ENCODE peak calls at places on chromosomes 11 and 22, in six cellular contexts. One of them, this sample, is unnamed.

GRCh38 chr11:114082415-114082748 is 22.9 kb downstream of the ZBTB16 start:
- DNase-seq in psoas muscle: peak; percentile 53
- DNase-seq in right cardiac atrium: no peak
- DNase-seq in upper lobe of right lung: no peak
- DNase-seq in IMR-90: no peak
- DNase-seq in adipocyte: peak; percentile 41
- DNase-seq in this sample: no peak

GRCh38 chr11:116438651-116439479 is 333.9 kb downstream of the BUD13 start:
- DNase-seq in psoas muscle: no peak
- DNase-seq in right cardiac atrium: no peak
- DNase-seq in adipocyte: no peak
- DNase-seq in IMR-90: no peak
- DNase-seq in upper lobe of right lung: no peak
- DNase-seq in this sample: no peak

GRCh38 chr11:93564895-93565294 is 21.7 kb upstream of the SMCO4 start:
- DNase-seq in IMR-90: no peak
- DNase-seq in right cardiac atrium: no peak
- DNase-seq in psoas muscle: no peak
- DNase-seq in adipocyte: no peak
- DNase-seq in upper lobe of right lung: no peak
- DNase-seq in this sample: no peak

GRCh38 chr22:32585737-32586136 is 111.1 kb downstream of the FBXO7 start:
- DNase-seq in psoas muscle: no peak
- DNase-seq in adipocyte: no peak
- DNase-seq in IMR-90: no peak
- DNase-seq in right cardiac atrium: no peak
- DNase-seq in upper lobe of right lung: no peak
- DNase-seq in this sample: no peak

GRCh38 chr11:1771273-1771672 is 7.5 kb upstream of the CTSD start:
- DNase-seq in adipocyte: no peak
- DNase-seq in upper lobe of right lung: no peak
- DNase-seq in IMR-90: no peak
- DNase-seq in right cardiac atrium: no peak
- DNase-seq in psoas muscle: peak; percentile 44
- DNase-seq in this sample: peak; percentile 20

GRCh38 chr11:72951193-72951592 is 137.0 kb downstream of the ATG16L2 start:
- DNase-seq in upper lobe of right lung: no peak
- DNase-seq in right cardiac atrium: no peak
- DNase-seq in psoas muscle: no peak
- DNase-seq in adipocyte: no peak
- DNase-seq in IMR-90: peak; percentile 69
- DNase-seq in this sample: peak; percentile 77

GRCh38 chr11:99316761-99317475 is 296.2 kb downstream of the CNTN5 start:
- DNase-seq in upper lobe of right lung: no peak
- DNase-seq in psoas muscle: peak; percentile 39
- DNase-seq in IMR-90: no peak
- DNase-seq in adipocyte: no peak
- DNase-seq in right cardiac atrium: peak; percentile 19
- DNase-seq in this sample: no peak

GRCh38 chr11:111733009-111733408 is 33.2 kb downstream of the PPP2R1B start:
- DNase-seq in IMR-90: peak; percentile 91
- DNase-seq in psoas muscle: peak; percentile 78
- DNase-seq in upper lobe of right lung: peak; percentile 61
- DNase-seq in right cardiac atrium: peak; percentile 77
- DNase-seq in adipocyte: peak; percentile 85
- DNase-seq in this sample: peak; percentile 55

GRCh38 chr11:91846002-91846401 is 378.6 kb upstream of the FAT3 start:
- DNase-seq in upper lobe of right lung: no peak
- DNase-seq in right cardiac atrium: no peak
- DNase-seq in IMR-90: no peak
- DNase-seq in adipocyte: no peak
- DNase-seq in psoas muscle: no peak
- DNase-seq in this sample: no peak

GRCh38 chr11:22347857-22348496 is 9.8 kb downstream of the SLC17A6 start:
- DNase-seq in right cardiac atrium: no peak
- DNase-seq in psoas muscle: no peak
- DNase-seq in adipocyte: no peak
- DNase-seq in IMR-90: no peak
- DNase-seq in upper lobe of right lung: no peak
- DNase-seq in this sample: no peak

GRCh38 chr11:102776454-102776853 is 4.0 kb downstream of the MMP10 start:
- DNase-seq in upper lobe of right lung: no peak
- DNase-seq in IMR-90: no peak
- DNase-seq in right cardiac atrium: no peak
- DNase-seq in adipocyte: no peak
- DNase-seq in psoas muscle: no peak
- DNase-seq in this sample: peak; percentile 38

GRCh38 chr22:48952256-48953102 is 875.2 kb downstream of the BRD1 start:
- DNase-seq in upper lobe of right lung: peak; percentile 53
- DNase-seq in psoas muscle: no peak
- DNase-seq in right cardiac atrium: no peak
- DNase-seq in IMR-90: no peak
- DNase-seq in adipocyte: no peak
- DNase-seq in this sample: no peak

GRCh38 chr11:35515224-35515623 is 10.2 kb downstream of the PAMR1 start:
- DNase-seq in psoas muscle: no peak
- DNase-seq in upper lobe of right lung: no peak
- DNase-seq in adipocyte: peak; percentile 85
- DNase-seq in IMR-90: peak; percentile 94
- DNase-seq in right cardiac atrium: no peak
- DNase-seq in this sample: peak; percentile 97

GRCh38 chr11:62401781-62402180 is 17.1 kb upstream of the SCGB1A1 start:
- DNase-seq in IMR-90: no peak
- DNase-seq in right cardiac atrium: no peak
- DNase-seq in upper lobe of right lung: peak; percentile 62
- DNase-seq in adipocyte: no peak
- DNase-seq in psoas muscle: no peak
- DNase-seq in this sample: no peak

GRCh38 chr11:6607190-6607635 is 3.6 kb downstream of the ILK start:
- DNase-seq in upper lobe of right lung: no peak
- DNase-seq in IMR-90: no peak
- DNase-seq in psoas muscle: no peak
- DNase-seq in right cardiac atrium: no peak
- DNase-seq in adipocyte: no peak
- DNase-seq in this sample: no peak

GRCh38 chr11:33461319-33461718 is 204.1 kb downstream of the HIPK3 start:
- DNase-seq in psoas muscle: no peak
- DNase-seq in right cardiac atrium: no peak
- DNase-seq in IMR-90: no peak
- DNase-seq in adipocyte: no peak
- DNase-seq in upper lobe of right lung: no peak
- DNase-seq in this sample: peak; percentile 32

GRCh38 chr11:35367491-35367890 is 51.9 kb downstream of the SLC1A2 start:
- DNase-seq in right cardiac atrium: no peak
- DNase-seq in adipocyte: peak; percentile 86
- DNase-seq in upper lobe of right lung: no peak
- DNase-seq in psoas muscle: no peak
- DNase-seq in IMR-90: peak; percentile 92
- DNase-seq in this sample: no peak

GRCh38 chr11:78221396-78222315 is 32.9 kb downstream of the USP35 start:
- DNase-seq in psoas muscle: no peak
- DNase-seq in right cardiac atrium: no peak
- DNase-seq in IMR-90: no peak
- DNase-seq in upper lobe of right lung: no peak
- DNase-seq in adipocyte: no peak
- DNase-seq in this sample: no peak

GRCh38 chr22:24592846-24593809 is at the start of gene LRRC75B:
- DNase-seq in adipocyte: peak; percentile 91
- DNase-seq in psoas muscle: peak; percentile 93
- DNase-seq in right cardiac atrium: peak; percentile 95
- DNase-seq in IMR-90: peak; percentile 85
- DNase-seq in upper lobe of right lung: peak; percentile 94
- DNase-seq in this sample: peak; percentile 59

GRCh38 chr22:19971276-19972124 is 29.9 kb upstream of the TXNRD2 start:
- DNase-seq in upper lobe of right lung: peak; percentile 79
- DNase-seq in right cardiac atrium: no peak
- DNase-seq in psoas muscle: no peak
- DNase-seq in IMR-90: no peak
- DNase-seq in adipocyte: no peak
- DNase-seq in this sample: no peak

DNA sequence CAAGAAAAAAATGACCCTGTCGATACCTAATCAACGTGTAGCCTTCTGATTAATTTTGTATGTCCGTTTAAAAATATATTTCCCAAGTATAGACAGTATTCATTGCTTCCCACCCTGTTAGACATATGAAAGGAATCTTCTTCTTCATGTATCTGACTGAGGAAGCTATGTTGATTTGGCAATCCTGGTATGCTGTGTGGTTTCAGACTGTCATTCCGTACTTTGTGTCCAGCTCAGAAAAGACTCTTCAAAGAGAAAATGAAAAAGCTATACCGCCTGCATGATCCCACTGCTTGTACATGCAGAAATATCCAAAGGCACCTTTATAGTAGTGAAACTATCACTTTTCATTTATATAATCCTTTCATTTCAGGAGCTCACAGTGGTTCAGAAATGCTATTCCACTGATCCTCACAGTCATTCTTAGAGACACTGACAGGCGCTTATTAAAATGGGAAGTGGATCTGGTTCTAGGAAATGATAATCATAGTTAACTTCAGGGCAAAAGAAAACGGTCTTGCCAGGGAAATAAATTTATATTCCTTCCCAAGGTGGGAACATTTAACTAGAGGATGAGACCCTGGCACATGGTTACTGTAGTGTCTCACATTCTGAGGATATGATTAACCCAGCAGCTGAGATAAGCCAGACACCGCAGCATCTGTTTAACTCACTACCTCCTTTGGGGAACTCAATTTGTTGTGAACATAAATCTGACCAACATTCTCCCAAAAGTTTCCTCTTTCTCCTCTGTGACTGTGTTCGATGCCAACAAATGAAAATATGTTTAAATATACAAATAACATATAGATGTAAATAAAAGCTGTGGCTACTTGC is 599.2 kb upstream of the LUZP2 start:
- DNase-seq in right cardiac atrium: no peak
- DNase-seq in adipocyte: peak; percentile 88
- DNase-seq in IMR-90: peak; percentile 94
- DNase-seq in upper lobe of right lung: no peak
- DNase-seq in psoas muscle: no peak
- DNase-seq in this sample: peak; percentile 17
- H3K4me3 ChIP-seq in right cardiac atrium: no peak overlapping the region
- H3K4me3 ChIP-seq in adipocyte: peak overlapping the region; percentile 59
- H3K4me3 ChIP-seq in IMR-90: peak overlapping the region; percentile 29
- H3K4me3 ChIP-seq in upper lobe of right lung: no peak overlapping the region
- H3K4me3 ChIP-seq in psoas muscle: no peak overlapping the region
- H3K4me3 ChIP-seq in this sample: no peak overlapping the region

GRCh38 chr11:30017467-30017895 is 651 bp upstream of the KCNA4 start:
- DNase-seq in adipocyte: no peak
- DNase-seq in psoas muscle: no peak
- DNase-seq in right cardiac atrium: no peak
- DNase-seq in upper lobe of right lung: no peak
- DNase-seq in IMR-90: no peak
- DNase-seq in this sample: no peak

GRCh38 chr11:30018443-30018842 is 1.6 kb upstream of the KCNA4 start:
- DNase-seq in IMR-90: no peak
- DNase-seq in psoas muscle: no peak
- DNase-seq in right cardiac atrium: no peak
- DNase-seq in upper lobe of right lung: no peak
- DNase-seq in adipocyte: no peak
- DNase-seq in this sample: no peak

GRCh38 chr11:30016588-30017363 is at the start of gene KCNA4:
- DNase-seq in upper lobe of right lung: peak; percentile 68
- DNase-seq in adipocyte: peak; percentile 15
- DNase-seq in psoas muscle: no peak
- DNase-seq in right cardiac atrium: peak; percentile 39
- DNase-seq in IMR-90: no peak
- DNase-seq in this sample: no peak

GRCh38 chr11:30012346-30012745 is 4.5 kb downstream of the KCNA4 start:
- DNase-seq in psoas muscle: no peak
- DNase-seq in upper lobe of right lung: no peak
- DNase-seq in right cardiac atrium: no peak
- DNase-seq in adipocyte: no peak
- DNase-seq in IMR-90: no peak
- DNase-seq in this sample: no peak

GRCh38 chr11:30015725-30016449 is 943 bp downstream of the KCNA4 start:
- DNase-seq in upper lobe of right lung: no peak
- DNase-seq in adipocyte: no peak
- DNase-seq in psoas muscle: no peak
- DNase-seq in right cardiac atrium: no peak
- DNase-seq in IMR-90: no peak
- DNase-seq in this sample: no peak
- H3K4me3 ChIP-seq in upper lobe of right lung: peak overlapping the region; percentile 21
- H3K4me3 ChIP-seq in adipocyte: no peak overlapping the region
- H3K4me3 ChIP-seq in psoas muscle: no peak overlapping the region
- H3K4me3 ChIP-seq in right cardiac atrium: peak overlapping the region; percentile 49
- H3K4me3 ChIP-seq in IMR-90: no peak overlapping the region
- H3K4me3 ChIP-seq in this sample: no peak overlapping the region

DNA sequence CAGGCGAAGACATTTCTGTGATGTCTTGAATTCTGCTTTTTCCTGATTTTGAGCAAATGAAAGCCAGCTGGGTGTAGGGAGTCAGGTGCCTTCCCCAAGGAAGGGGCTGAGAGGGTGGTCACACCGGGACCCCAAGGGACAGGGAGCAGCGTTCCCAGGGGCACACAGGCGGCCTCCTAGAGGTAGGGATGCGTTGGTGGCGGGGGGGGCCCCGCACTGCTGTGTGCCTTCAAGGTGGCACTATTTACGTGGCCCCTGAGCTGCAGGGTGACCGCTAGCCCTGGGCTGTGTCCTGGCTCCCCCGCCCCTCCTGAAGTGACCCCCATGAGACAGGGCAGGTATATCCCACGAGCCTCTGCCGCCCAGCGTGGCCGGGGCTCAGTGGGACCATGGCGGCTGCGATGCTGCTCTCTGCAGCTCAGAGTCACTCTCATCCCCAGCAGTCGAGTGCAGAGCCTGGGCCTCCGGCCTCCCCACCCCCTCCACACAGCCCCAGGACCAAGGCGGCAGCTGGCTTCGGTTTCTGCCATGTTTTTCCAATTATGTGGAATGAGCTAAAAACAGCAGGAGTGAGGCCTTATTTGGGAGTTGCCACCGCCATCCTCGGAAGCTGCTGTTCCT is 60.9 kb downstream of the LRP5 start:
- DNase-seq in IMR-90: peak; percentile 61
- DNase-seq in right cardiac atrium: peak; percentile 47
- DNase-seq in psoas muscle: no peak
- DNase-seq in upper lobe of right lung: no peak
- DNase-seq in adipocyte: peak; percentile 91
- DNase-seq in this sample: no peak
- H3K4me3 ChIP-seq in IMR-90: no peak overlapping the region
- H3K4me3 ChIP-seq in right cardiac atrium: no peak overlapping the region
- H3K4me3 ChIP-seq in psoas muscle: no peak overlapping the region
- H3K4me3 ChIP-seq in upper lobe of right lung: no peak overlapping the region
- H3K4me3 ChIP-seq in adipocyte: peak overlapping the region; percentile 46
- H3K4me3 ChIP-seq in this sample: no peak overlapping the region

DNA sequence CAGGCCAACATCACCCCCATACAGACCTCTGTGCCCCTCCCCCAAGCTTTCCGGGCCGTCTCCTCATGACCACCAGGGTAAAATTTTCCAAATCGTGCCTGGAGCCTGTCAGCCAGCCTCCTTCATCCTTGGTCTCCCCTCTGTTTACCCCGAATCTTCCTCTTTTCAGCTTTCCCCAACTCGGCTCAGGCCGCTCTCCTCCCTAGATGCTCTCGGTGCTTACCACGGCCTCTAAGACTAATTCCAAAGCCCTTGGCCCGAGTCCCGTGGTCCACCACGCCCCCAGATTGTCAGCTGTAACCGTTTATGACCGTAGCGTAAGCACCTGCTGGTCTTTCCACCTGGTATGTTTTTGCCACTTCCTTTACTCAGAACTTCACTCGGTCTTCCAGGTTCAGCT is 1.4 kb downstream of the RASL10A start:
- DNase-seq in upper lobe of right lung: no peak
- DNase-seq in psoas muscle: peak; percentile 39
- DNase-seq in IMR-90: no peak
- DNase-seq in adipocyte: no peak
- DNase-seq in right cardiac atrium: peak; percentile 10
- DNase-seq in this sample: no peak
- H3K4me3 ChIP-seq in upper lobe of right lung: no peak overlapping the region
- H3K4me3 ChIP-seq in psoas muscle: no peak overlapping the region
- H3K4me3 ChIP-seq in IMR-90: no peak overlapping the region
- H3K4me3 ChIP-seq in adipocyte: no peak overlapping the region
- H3K4me3 ChIP-seq in right cardiac atrium: no peak overlapping the region
- H3K4me3 ChIP-seq in this sample: no peak overlapping the region

GRCh38 chr22:34067031-34067430 is 146.8 kb upstream of the LARGE1 start:
- DNase-seq in right cardiac atrium: no peak
- DNase-seq in adipocyte: no peak
- DNase-seq in upper lobe of right lung: no peak
- DNase-seq in IMR-90: no peak
- DNase-seq in psoas muscle: no peak
- DNase-seq in this sample: no peak
- H3K4me3 ChIP-seq in right cardiac atrium: no peak overlapping the region
- H3K4me3 ChIP-seq in adipocyte: no peak overlapping the region
- H3K4me3 ChIP-seq in upper lobe of right lung: no peak overlapping the region
- H3K4me3 ChIP-seq in IMR-90: no peak overlapping the region
- H3K4me3 ChIP-seq in psoas muscle: no peak overlapping the region
- H3K4me3 ChIP-seq in this sample: no peak overlapping the region